ENCODE peak calls at places on chromosomes 12 and 14, in five cellular contexts. One of them, this sample, is unnamed.

GRCh38 chr14:77024171-77024627 is 4.3 kb downstream of the IRF2BPL start:
- DNase-seq in heart left ventricle: peak; percentile 69
- DNase-seq in Peyer's patch: no peak
- DNase-seq in upper lobe of left lung: peak; percentile 71
- DNase-seq in uterus: peak; percentile 35
- DNase-seq in this sample: peak; percentile 68

GRCh38 chr14:95527392-95528002 is 7.4 kb upstream of the GLRX5 start:
- DNase-seq in uterus: peak; percentile 63
- DNase-seq in Peyer's patch: no peak
- DNase-seq in upper lobe of left lung: no peak
- DNase-seq in heart left ventricle: peak; percentile 56
- DNase-seq in this sample: no peak

GRCh38 chr14:71324767-71325272 is 417.6 kb downstream of the PCNX1 start:
- DNase-seq in uterus: no peak
- DNase-seq in Peyer's patch: no peak
- DNase-seq in heart left ventricle: no peak
- DNase-seq in upper lobe of left lung: peak; percentile 44
- DNase-seq in this sample: no peak

GRCh38 chr12:94571556-94571955 is 78.8 kb downstream of the TMCC3 start:
- DNase-seq in Peyer's patch: peak; percentile 80
- DNase-seq in heart left ventricle: peak; percentile 41
- DNase-seq in upper lobe of left lung: no peak
- DNase-seq in uterus: peak; percentile 23
- DNase-seq in this sample: peak; percentile 86

GRCh38 chr14:72457641-72458040 is 436.3 kb downstream of the DPF3 start:
- DNase-seq in upper lobe of left lung: no peak
- DNase-seq in heart left ventricle: no peak
- DNase-seq in uterus: no peak
- DNase-seq in Peyer's patch: no peak
- DNase-seq in this sample: no peak

GRCh38 chr12:22899184-22899583 is 274.2 kb downstream of the ETNK1 start:
- DNase-seq in uterus: no peak
- DNase-seq in upper lobe of left lung: no peak
- DNase-seq in heart left ventricle: no peak
- DNase-seq in Peyer's patch: no peak
- DNase-seq in this sample: no peak

GRCh38 chr14:33556382-33557121 is 394.3 kb downstream of the EGLN3 start:
- DNase-seq in heart left ventricle: no peak
- DNase-seq in upper lobe of left lung: no peak
- DNase-seq in uterus: no peak
- DNase-seq in Peyer's patch: no peak
- DNase-seq in this sample: no peak

GRCh38 chr14:26187996-26188605 is 409.7 kb downstream of the NOVA1 start:
- DNase-seq in Peyer's patch: no peak
- DNase-seq in upper lobe of left lung: no peak
- DNase-seq in uterus: no peak
- DNase-seq in heart left ventricle: no peak
- DNase-seq in this sample: no peak

GRCh38 chr12:107515446-107515958 is 170.1 kb upstream of the PWP1 start:
- DNase-seq in Peyer's patch: no peak
- DNase-seq in uterus: no peak
- DNase-seq in upper lobe of left lung: peak; percentile 74
- DNase-seq in heart left ventricle: peak; percentile 75
- DNase-seq in this sample: no peak

GRCh38 chr12:43882578-43883178 is 46.8 kb downstream of the TMEM117 start:
- DNase-seq in upper lobe of left lung: peak; percentile 25
- DNase-seq in heart left ventricle: no peak
- DNase-seq in Peyer's patch: no peak
- DNase-seq in uterus: no peak
- DNase-seq in this sample: no peak

GRCh38 chr14:85536835-85537195 is 6.9 kb downstream of the FLRT2 start:
- DNase-seq in Peyer's patch: no peak
- DNase-seq in heart left ventricle: no peak
- DNase-seq in uterus: no peak
- DNase-seq in upper lobe of left lung: no peak
- DNase-seq in this sample: no peak
- H3K4me3 ChIP-seq in Peyer's patch: no peak overlapping the region
- H3K4me3 ChIP-seq in heart left ventricle: peak overlapping the region; percentile 80
- H3K4me3 ChIP-seq in uterus: no peak overlapping the region
- H3K4me3 ChIP-seq in upper lobe of left lung: no peak overlapping the region
- H3K4me3 ChIP-seq in this sample: no peak overlapping the region

GRCh38 chr12:21607701-21608100 is 3.1 kb upstream of the GYS2 start:
- DNase-seq in Peyer's patch: no peak
- DNase-seq in uterus: no peak
- DNase-seq in upper lobe of left lung: no peak
- DNase-seq in heart left ventricle: no peak
- DNase-seq in this sample: no peak
- TF ChIP-seq CTCF in Peyer's patch: peak; percentile 23
- TF ChIP-seq CTCF in uterus: peak; percentile 26
- TF ChIP-seq CTCF in upper lobe of left lung: no peak
- TF ChIP-seq CTCF in heart left ventricle: peak; percentile 54
- TF ChIP-seq CTCF in this sample: peak; percentile 55

GRCh38 chr12:88142610-88142991 is 494 bp downstream of the TMTC3 start:
- DNase-seq in heart left ventricle: peak; percentile 34
- DNase-seq in Peyer's patch: no peak
- DNase-seq in uterus: no peak
- DNase-seq in upper lobe of left lung: peak; percentile 25
- DNase-seq in this sample: peak; percentile 47

GRCh38 chr12:88141425-88141773 is 489 bp downstream of the CEP290 start:
- DNase-seq in heart left ventricle: no peak
- DNase-seq in uterus: no peak
- DNase-seq in upper lobe of left lung: no peak
- DNase-seq in Peyer's patch: no peak
- DNase-seq in this sample: no peak

GRCh38 chr12:88144037-88144436 is 1.9 kb downstream of the TMTC3 start:
- DNase-seq in upper lobe of left lung: no peak
- DNase-seq in heart left ventricle: no peak
- DNase-seq in uterus: no peak
- DNase-seq in Peyer's patch: no peak
- DNase-seq in this sample: no peak

GRCh38 chr12:88144546-88145468 is 2.7 kb downstream of the TMTC3 start:
- DNase-seq in heart left ventricle: no peak
- DNase-seq in Peyer's patch: no peak
- DNase-seq in uterus: no peak
- DNase-seq in upper lobe of left lung: no peak
- DNase-seq in this sample: no peak

GRCh38 chr12:88141774-88142609 is at the start of the genes CEP290 and TMTC3:
- DNase-seq in Peyer's patch: peak; percentile 94
- DNase-seq in heart left ventricle: peak; percentile 96
- DNase-seq in upper lobe of left lung: peak; percentile 99
- DNase-seq in uterus: peak; percentile 92
- DNase-seq in this sample: peak; percentile 98
- TF ChIP-seq POLR2A in Peyer's patch: peak; percentile 55
- TF ChIP-seq POLR2A in heart left ventricle: no peak
- TF ChIP-seq POLR2A in upper lobe of left lung: peak; percentile 57
- TF ChIP-seq POLR2A in uterus: peak; percentile 55
- TF ChIP-seq POLR2A in this sample: peak; percentile 49

GRCh38 chr12:64081020-64081419 is 141.1 kb downstream of the KICS2 start:
- DNase-seq in heart left ventricle: no peak
- DNase-seq in upper lobe of left lung: no peak
- DNase-seq in uterus: no peak
- DNase-seq in Peyer's patch: no peak
- DNase-seq in this sample: no peak

GRCh38 chr12:64080319-64081008 is 141.6 kb downstream of the KICS2 start:
- DNase-seq in uterus: no peak
- DNase-seq in upper lobe of left lung: no peak
- DNase-seq in heart left ventricle: no peak
- DNase-seq in Peyer's patch: no peak
- DNase-seq in this sample: no peak

GRCh38 chr12:64085154-64085553 is 136.9 kb downstream of the KICS2 start:
- DNase-seq in heart left ventricle: no peak
- DNase-seq in upper lobe of left lung: no peak
- DNase-seq in uterus: no peak
- DNase-seq in Peyer's patch: no peak
- DNase-seq in this sample: no peak

GRCh38 chr12:64083285-64084210 is 138.5 kb downstream of the KICS2 start:
- DNase-seq in upper lobe of left lung: peak; percentile 78
- DNase-seq in heart left ventricle: peak; percentile 85
- DNase-seq in Peyer's patch: no peak
- DNase-seq in uterus: peak; percentile 83
- DNase-seq in this sample: peak; percentile 62

DNA sequence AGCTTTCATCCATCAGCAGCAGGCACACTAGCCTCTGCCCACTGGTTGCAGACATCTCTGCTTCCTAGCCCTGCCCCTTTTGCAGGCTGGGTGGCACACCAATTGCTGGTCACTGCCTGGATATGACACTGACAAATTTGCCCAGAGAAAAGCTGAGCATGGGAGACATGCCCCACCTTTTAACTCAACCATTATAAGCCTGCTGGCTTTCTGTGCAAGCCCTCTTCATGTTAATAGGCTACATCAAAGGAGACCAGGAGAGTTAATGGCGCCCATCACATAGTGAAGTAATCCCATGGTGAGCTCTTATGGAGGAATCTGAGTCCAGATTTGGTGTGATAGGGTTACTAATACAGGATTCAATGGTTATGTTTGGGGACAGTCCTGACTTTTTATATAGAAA is 139.2 kb downstream of the KICS2 start:
- DNase-seq in Peyer's patch: no peak
- DNase-seq in upper lobe of left lung: no peak
- DNase-seq in uterus: no peak
- DNase-seq in heart left ventricle: peak; percentile 29
- DNase-seq in this sample: no peak
- H3K4me3 ChIP-seq in Peyer's patch: no peak overlapping the region
- H3K4me3 ChIP-seq in upper lobe of left lung: no peak overlapping the region
- H3K4me3 ChIP-seq in uterus: no peak overlapping the region
- H3K4me3 ChIP-seq in heart left ventricle: no peak overlapping the region
- H3K4me3 ChIP-seq in this sample: no peak overlapping the region